ENCODE peak calls at places on chromosome 2, in six cellular contexts. B is NCI-H1092 treated with DMSO at 0.1 percent for 48 hours; T is thyroid gland; O is GM13977; S is Right ventricle myocardium inferior; N is stimulated activated CD4-positive, alpha-beta T cell treated with anti-CD3 and anti-CD28 coated beads, Interleukin-4, amount 100 ng/mL, for 1 hour. W is an unnamed sample.

GRCh38 chr2:173191601-173192000 is 116.0 kb downstream of the MAP3K20 start:
- DNase-seq in B (no peak), T (no peak), O (no peak), S (no peak), N (no peak), W (no peak)

GRCh38 chr2:200414367-200414766 is 95.5 kb downstream of the KCTD18 start:
- DNase-seq in B (no peak), T (no peak), O (no peak), S (no peak), N (no peak), W (no peak)

GRCh38 chr2:121648206-121648605 is 1.1 kb downstream of the CLASP1 start:
- DNase-seq in B (no peak), T (no peak), O (peak), S (no peak), N (no peak), W (no peak)

GRCh38 chr2:100938031-100939026 is 63.8 kb upstream of the RPL31 start:
- DNase-seq in B (no peak), T (no peak), O (no peak), S (no peak), N (no peak), W (no peak)

GRCh38 chr2:97966545-97967215 is 29.1 kb downstream of the TMEM131 start:
- DNase-seq in B (no peak), T (no peak), O (peak), S (no peak), N (no peak), W (no peak)

GRCh38 chr2:112055833-112056625 is 960 bp downstream of the TMEM87B start:
- DNase-seq in B (peak), T (peak), O (no peak), S (peak), N (peak), W (peak)

GRCh38 chr2:178108176-178108575 is 4.1 kb upstream of the RBM45 start:
- DNase-seq in B (no peak), T (no peak), O (no peak), S (no peak), N (no peak), W (no peak)

GRCh38 chr2:110211938-110212858 is at the start of gene MTLN:
- DNase-seq in B (peak), T (peak), O (peak), S (peak), N (peak), W (peak)

GRCh38 chr2:98252394-98252793 is 93.9 kb upstream of the CNGA3 start:
- DNase-seq in B (no peak), T (no peak), O (peak), S (no peak), N (no peak), W (no peak)

GRCh38 chr2:101442667-101443061 is 32.2 kb downstream of the RFX8 start:
- DNase-seq in B (no peak), T (no peak), O (no peak), S (no peak), N (no peak), W (peak)

GRCh38 chr2:68185541-68186164 is 28.0 kb downstream of the PNO1 start:
- DNase-seq in B (peak), T (peak), O (no peak), S (no peak), N (peak), W (no peak)

GRCh38 chr2:204544961-204545860 is at the start of gene PARD3B:
- DNase-seq in B (peak), T (peak), O (peak), S (peak), N (peak), W (peak)

GRCh38 chr2:128304330-128304714 is 14.3 kb downstream of the HS6ST1 start:
- DNase-seq in B (no peak), T (no peak), O (no peak), S (no peak), N (no peak), W (no peak)

GRCh38 chr2:70113396-70114100 is 26.3 kb downstream of the PCBP1 start:
- DNase-seq in B (no peak), T (no peak), O (no peak), S (no peak), N (no peak), W (no peak)

GRCh38 chr2:224039080-224039769 is at the start of gene SERPINE2:
- DNase-seq in B (peak), T (peak), O (peak), S (peak), N (peak), W (peak)

GRCh38 chr2:71932027-71932779 is 215.5 kb downstream of the CYP26B1 start:
- DNase-seq in B (no peak), T (no peak), O (peak), S (peak), N (no peak), W (no peak)

GRCh38 chr2:128374001-128374710 is 55.5 kb upstream of the HS6ST1 start:
- DNase-seq in B (no peak), T (peak), O (no peak), S (no peak), N (no peak), W (no peak)

GRCh38 chr2:23021311-23022120 is 363.5 kb upstream of the KLHL29 start:
- DNase-seq in B (no peak), T (no peak), O (no peak), S (no peak), N (no peak), W (no peak)

GRCh38 chr2:37457401-37457901 is 113.0 kb downstream of the QPCT start:
- DNase-seq in B (no peak), T (no peak), O (no peak), S (no peak), N (no peak), W (no peak)

GRCh38 chr2:100731535-100731981 is 88.4 kb upstream of the NPAS2 start:
- DNase-seq in B (no peak), T (no peak), O (no peak), S (no peak), N (no peak), W (no peak)

GRCh38 chr2:204625135-204625534 is 79.9 kb downstream of the PARD3B start:
- DNase-seq in B (peak), T (no peak), O (no peak), S (no peak), N (no peak), W (peak)

GRCh38 chr2:155372969-155373368 is 674.5 kb downstream of the KCNJ3 start:
- DNase-seq in B (peak), T (no peak), O (no peak), S (no peak), N (no peak), W (peak)

GRCh38 chr2:20186855-20187187 is 38.1 kb downstream of the SDC1 start:
- DNase-seq in B (no peak), T (no peak), O (no peak), S (peak), N (no peak), W (no peak)

GRCh38 chr2:158651358-158652057 is 143.6 kb upstream of the DAPL1 start:
- DNase-seq in B (no peak), T (no peak), O (no peak), S (no peak), N (no peak), W (no peak)

GRCh38 chr2:48356701-48357322 is 173.1 kb upstream of the STON1 start:
- DNase-seq in B (peak), T (no peak), O (no peak), S (no peak), N (no peak), W (no peak)

GRCh38 chr2:2512931-2513330 is 181.9 kb upstream of the MYT1L start:
- DNase-seq in B (no peak), T (no peak), O (no peak), S (no peak), N (no peak), W (no peak)

GRCh38 chr2:31371691-31372090 is 42.9 kb downstream of the XDH start:
- DNase-seq in B (no peak), T (no peak), O (no peak), S (no peak), N (no peak), W (no peak)

GRCh38 chr2:128797092-128797491 is 478.4 kb upstream of the HS6ST1 start:
- DNase-seq in B (no peak), T (no peak), O (no peak), S (no peak), N (no peak), W (no peak)

GRCh38 chr2:45141883-45142866 is 132.9 kb upstream of the SIX2 start:
- DNase-seq in B (no peak), T (no peak), O (no peak), S (no peak), N (no peak), W (no peak)

GRCh38 chr2:53473762-53474161 is 293.8 kb upstream of the CHAC2 start:
- DNase-seq in B (no peak), T (no peak), O (no peak), S (no peak), N (no peak), W (no peak)

GRCh38 chr2:177201919-177202346 is 10.7 kb upstream of the HNRNPA3 start:
- DNase-seq in B (no peak), T (no peak), O (no peak), S (no peak), N (no peak), W (peak)

GRCh38 chr2:68248361-68248760 is 4.0 kb downstream of the PPP3R1 start:
- DNase-seq in B (no peak), T (no peak), O (no peak), S (no peak), N (no peak), W (no peak)

GRCh38 chr2:98160574-98160973 is 73.6 kb downstream of the VWA3B start:
- DNase-seq in B (no peak), T (no peak), O (no peak), S (no peak), N (no peak), W (no peak)

W was measured in COR-L47.